ENCODE peak calls at places on chromosomes 13 and 19, in eight cellular contexts. B is type B pancreatic cell; J is T-helper 9 cell; T is kidney glomerular epithelial cell; A is activated CD4-positive, alpha-beta T cell treated with anti-CD3 and anti-CD28 coated beads, Interleukin-2, amount 50 U/mL, for 24 hours; V is body of pancreas; G is SHP77; L is epithelial cell of esophagus. F is an unnamed sample.

GRCh38 chr13:104477256-104477655 is 1411.0 kb upstream of the SLC10A2 start:
- DNase-seq in B (no peak), A (no peak), V (no peak), J (no peak), T (no peak), L (no peak), G (no peak), F (no peak)

GRCh38 chr13:38012096-38012495 is 142.5 kb upstream of the TRPC4 start:
- DNase-seq in G (no peak), J (no peak), A (no peak), V (no peak), T (no peak), B (no peak), L (no peak), F (no peak)

GRCh38 chr13:102935896-102936321 is 90.1 kb downstream of the ERCC5 start:
- DNase-seq in A (no peak), V (no peak), B (no peak), L (no peak), T (no peak), G (no peak), J (no peak), F (no peak)

GRCh38 chr13:48448963-48449614 is 36.2 kb upstream of the LPAR6 start:
- DNase-seq in J (no peak), L (peak), G (no peak), V (no peak), T (peak), B (no peak), A (no peak), F (no peak)

GRCh38 chr13:114053026-114053425 is 79.2 kb upstream of the C13orf46 start:
- DNase-seq in G (no peak), B (no peak), J (no peak), L (no peak), T (no peak), A (no peak), V (no peak), F (no peak)

GRCh38 chr13:48749144-48749543 is 95.4 kb downstream of the CYSLTR2 start:
- DNase-seq in J (no peak), V (no peak), G (no peak), A (no peak), T (no peak), L (peak), B (no peak), F (no peak)

GRCh38 chr13:21777166-21777565 is 106.3 kb downstream of the FGF9 start:
- DNase-seq in G (no peak), T (no peak), A (no peak), J (no peak), L (no peak), B (no peak), V (no peak), F (no peak)

GRCh38 chr13:73665279-73665678 is 468.9 kb downstream of the KLF12 start:
- DNase-seq in J (no peak), A (no peak), G (no peak), L (no peak), V (no peak), B (no peak), T (no peak), F (no peak)

GRCh38 chr19:16143399-16144215 is at the start of gene HSH2D:
- DNase-seq in G (peak), A (peak), B (no peak), J (peak), V (peak), L (peak), T (no peak), F (no peak)